ENCODE peak calls at places on chromosomes 3 and 15, in six cellular contexts. L is upper lobe of left lung, N is HepG2, J is A549, C is K562, Z is GM12878. O is an unnamed sample. For H3K4me1, the result is how much of the 10 kb centered on the place peaks cover.

GRCh38 chr3:42185044-42185443 is 80.9 kb downstream of the CCK start:
- ATAC-seq in L (no peak), N (no peak), J (no peak), C (no peak), Z (no peak), O (peak)

GRCh38 chr3:139480585-139480984 is 4.3 kb upstream of the RBP2 start:
- ATAC-seq in L (no peak), N (no peak), J (no peak), C (peak), Z (no peak), O (no peak)

GRCh38 chr3:28467414-28467813 is 118.8 kb upstream of the AZI2 start:
- ATAC-seq in L (no peak), N (no peak), J (no peak), C (no peak), Z (no peak), O (no peak)

GRCh38 chr3:69719723-69720122 is 19.5 kb upstream of the MITF start:
- ATAC-seq in L (no peak), N (no peak), J (no peak), C (peak), Z (no peak), O (no peak)

GRCh38 chr15:68820205-68820588 is 498 bp downstream of the ANP32A start:
- ATAC-seq in L (peak), N (no peak), J (peak), C (no peak), Z (peak), O (no peak)

GRCh38 chr15:71080166-71080565 is 35.1 kb upstream of the THSD4 start:
- ATAC-seq in L (no peak), N (no peak), J (no peak), C (no peak), Z (no peak), O (no peak)

GRCh38 chr3:15205482-15205933 is 538 bp upstream of the CAPN7 start:
- ATAC-seq in L (no peak), N (no peak), J (no peak), C (no peak), Z (no peak), O (no peak)

GRCh38 chr3:43531835-43532234 is 90.0 kb downstream of the ANO10 start:
- ATAC-seq in L (no peak), N (no peak), J (peak), C (no peak), Z (no peak), O (no peak)

GRCh38 chr15:43105778-43106485 is at the start of gene UBR1:
- ATAC-seq in L (peak), N (peak), J (peak), C (peak), Z (peak), O (peak)
- TF ChIP-seq EP300 in L (peak), N (no peak), J (no peak), C (peak), Z (no peak), O (no peak)

GRCh38 chr3:38545396-38545949 is 49.3 kb downstream of the EXOG start:
- ATAC-seq in L (no peak), N (no peak), J (no peak), C (no peak), Z (no peak), O (no peak)

GRCh38 chr3:38541800-38542199 is 45.7 kb downstream of the EXOG start:
- ATAC-seq in L (no peak), N (no peak), J (no peak), C (peak), Z (no peak), O (no peak)

GRCh38 chr3:38544926-38545325 is 48.8 kb downstream of the EXOG start:
- ATAC-seq in L (no peak), N (no peak), J (no peak), C (no peak), Z (no peak), O (no peak)

GRCh38 chr3:38542401-38543298 is 46.5 kb downstream of the EXOG start:
- ATAC-seq in L (no peak), N (peak), J (peak), C (no peak), Z (no peak), O (no peak)

DNA sequence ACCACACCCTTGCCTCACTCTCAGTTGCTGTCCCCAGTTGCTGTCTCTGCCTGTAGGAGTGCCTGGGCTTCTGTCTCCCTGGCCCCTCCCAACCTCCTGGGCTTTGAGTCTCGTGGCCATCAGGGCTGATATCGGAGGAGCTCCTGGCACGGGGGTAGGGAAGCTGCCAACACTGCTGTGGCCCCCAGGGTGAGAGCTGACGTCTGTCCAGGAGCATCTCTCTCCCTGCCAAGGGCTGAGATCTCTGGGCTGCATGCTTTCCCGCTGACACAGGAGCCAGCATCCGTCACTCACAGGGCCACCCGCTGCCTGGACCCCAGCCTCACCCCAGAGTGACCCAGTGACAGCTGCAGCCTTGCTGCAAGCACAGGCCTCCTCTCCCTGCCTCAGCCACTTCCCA is 47.5 kb downstream of the EXOG start:
- ATAC-seq in L (no peak), N (peak), J (no peak), C (no peak), Z (no peak), O (no peak)
- H3K4me1 ChIP-seq in L (under half), N (under half), J (under half), C (under half), Z (under half), O (under half)

GRCh38 chr3:67706934-67707333 is 52.5 kb upstream of the SUCLG2 start:
- ATAC-seq in L (no peak), N (no peak), J (no peak), C (no peak), Z (no peak), O (no peak)
- H3K4me3 ChIP-seq in L (no peak), N (no peak), J (no peak), C (no peak), Z (no peak), O (no peak)

GRCh38 chr15:73951044-73951561 is 24.8 kb downstream of the LOXL1 start:
- ATAC-seq in L (peak), N (peak), J (peak), C (peak), Z (peak), O (peak)
- TF ChIP-seq EP300 in L (no peak), N (no peak), J (no peak), C (no peak), Z (no peak), O (no peak)

GRCh38 chr3:123752228-123752627 is 131.9 kb downstream of the MYLK start:
- ATAC-seq in L (no peak), N (no peak), J (no peak), C (no peak), Z (no peak), O (no peak)

GRCh38 chr3:123757281-123757940 is 126.7 kb downstream of the MYLK start:
- ATAC-seq in L (no peak), N (no peak), J (no peak), C (no peak), Z (no peak), O (peak)

GRCh38 chr3:123753321-123753720 is 130.8 kb downstream of the MYLK start:
- ATAC-seq in L (no peak), N (no peak), J (no peak), C (no peak), Z (no peak), O (no peak)

GRCh38 chr3:123755508-123755907 is 128.6 kb downstream of the MYLK start:
- ATAC-seq in L (no peak), N (peak), J (peak), C (no peak), Z (no peak), O (no peak)

DNA sequence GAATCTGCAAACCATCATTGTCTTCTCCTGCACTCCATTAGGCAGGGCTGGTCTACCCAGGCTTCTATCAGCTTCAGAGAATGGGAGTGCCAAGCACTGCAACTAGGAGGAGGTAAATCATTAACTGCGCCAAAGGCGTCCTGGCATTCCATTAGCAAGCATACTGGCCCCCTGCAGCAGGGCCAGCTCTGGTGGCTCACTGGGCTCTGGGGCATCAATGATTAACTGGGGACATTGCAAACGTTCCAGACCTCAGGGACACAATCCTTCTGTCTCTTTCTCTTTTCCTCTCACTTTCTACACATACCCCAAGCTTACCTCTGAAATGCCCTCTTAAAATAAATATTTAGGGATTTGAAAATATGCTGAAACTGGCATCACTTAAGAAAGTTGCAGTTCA is 129.0 kb downstream of the MYLK start:
- ATAC-seq in L (peak), N (peak), J (peak), C (no peak), Z (no peak), O (no peak)
- H3K4me1 ChIP-seq in L (under half), N (half or more), J (half or more), C (under half), Z (under half), O (half or more)

DNA sequence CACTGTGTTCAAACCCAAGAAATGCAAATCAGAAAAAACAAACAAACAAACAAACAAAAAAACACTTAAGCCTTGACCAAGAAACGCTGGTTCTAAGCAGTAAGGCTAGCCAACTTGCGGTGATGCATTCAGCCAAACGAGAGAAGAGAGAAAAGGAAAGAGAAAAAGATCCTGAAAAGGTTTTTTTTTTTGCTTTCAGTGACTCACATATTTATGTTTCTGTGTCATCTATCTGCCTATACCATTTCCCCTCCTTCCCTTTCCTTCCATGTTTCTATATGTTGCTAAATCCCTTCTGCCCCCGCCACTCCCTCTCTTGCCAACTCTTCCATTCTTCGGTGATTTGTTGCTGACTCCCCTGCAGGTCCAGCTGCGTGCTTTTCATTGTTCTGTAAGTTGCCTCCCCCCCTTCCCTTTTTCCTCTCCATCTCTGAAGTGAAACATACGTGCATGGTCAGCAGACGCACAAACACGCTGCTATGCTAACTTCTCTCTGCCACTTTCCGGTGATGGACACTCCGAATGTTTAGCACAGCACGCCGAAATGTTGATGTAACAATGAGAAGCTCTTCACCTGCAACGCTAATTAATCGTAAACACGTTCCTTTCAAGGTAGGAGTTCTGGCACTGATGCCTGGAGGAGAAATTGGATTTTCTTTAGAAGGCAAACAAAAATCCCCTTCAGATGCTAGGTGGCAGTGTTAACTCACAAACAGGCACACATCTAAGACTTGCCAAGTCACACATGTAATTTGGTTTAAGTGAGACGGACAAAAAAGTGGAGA is 154.5 kb downstream of the TUSC7 start:
- ATAC-seq in L (no peak), N (no peak), J (peak), C (no peak), Z (peak), O (peak)
- H3K4me3 ChIP-seq in L (no peak), N (no peak), J (peak), C (no peak), Z (peak), O (peak)

DNA sequence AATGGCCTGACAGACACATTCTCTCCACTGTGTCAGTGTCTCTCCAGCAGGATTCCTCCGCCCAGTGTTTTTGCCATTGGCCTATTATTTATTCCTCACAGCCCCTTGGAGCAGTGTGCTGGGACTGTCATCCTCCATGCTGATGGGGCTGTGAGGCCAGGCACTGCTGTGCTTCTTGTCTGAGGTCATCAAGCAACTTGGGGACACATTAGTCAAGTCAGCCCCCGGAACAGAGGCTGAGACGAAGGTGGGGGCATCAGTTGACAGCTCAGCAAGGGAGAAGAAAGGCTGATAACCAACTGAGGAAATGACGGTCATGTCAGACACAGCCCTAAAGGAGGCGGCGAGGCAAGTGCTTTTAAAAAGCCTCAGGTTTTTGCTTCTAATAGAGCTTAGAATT is 67.3 kb downstream of the XXYLT1 start:
- ATAC-seq in L (no peak), N (no peak), J (no peak), C (peak), Z (no peak), O (no peak)
- TF ChIP-seq EP300 in L (no peak), N (no peak), J (no peak), C (peak), Z (no peak), O (no peak)

GRCh38 chr15:73442968-73443367 is at the start of gene REC114:
- ATAC-seq in L (peak), N (no peak), J (no peak), C (peak), Z (no peak), O (no peak)

GRCh38 chr15:73437541-73438109 is 5.3 kb upstream of the REC114 start:
- ATAC-seq in L (no peak), N (no peak), J (peak), C (no peak), Z (no peak), O (no peak)

GRCh38 chr15:73440571-73440970 is 2.4 kb upstream of the REC114 start:
- ATAC-seq in L (no peak), N (no peak), J (no peak), C (no peak), Z (no peak), O (no peak)

GRCh38 chr15:73442436-73442835 is 528 bp upstream of the REC114 start:
- ATAC-seq in L (no peak), N (no peak), J (no peak), C (no peak), Z (no peak), O (no peak)

DNA sequence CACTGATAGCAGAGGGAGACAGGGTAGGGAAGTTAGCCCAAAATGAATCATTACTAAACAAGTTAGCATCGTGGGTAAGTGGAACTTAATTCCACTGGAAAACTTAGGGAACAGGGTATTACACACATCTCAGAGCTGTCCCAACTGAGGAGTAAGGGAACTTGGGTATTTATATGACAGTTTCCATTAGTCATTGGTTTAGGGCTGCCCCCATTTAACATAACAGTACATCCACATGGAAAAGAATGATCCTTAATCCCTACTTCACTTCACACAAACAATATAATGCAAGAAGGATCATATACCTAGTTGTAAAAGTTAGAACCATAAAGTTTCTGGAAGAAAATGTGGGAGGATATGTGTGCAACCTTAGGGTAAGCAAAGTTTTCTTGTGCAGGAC is 4.3 kb upstream of the REC114 start:
- ATAC-seq in L (no peak), N (no peak), J (no peak), C (no peak), Z (no peak), O (no peak)
- H3K4me1 ChIP-seq in L (under half), N (under half), J (under half), C (under half), Z (under half), O (under half)

GRCh38 chr3:71458895-71459294 is 124.6 kb downstream of the FOXP1 start:
- ATAC-seq in L (no peak), N (no peak), J (no peak), C (no peak), Z (no peak), O (no peak)
- H3K4me3 ChIP-seq in L (no peak), N (no peak), J (no peak), C (no peak), Z (no peak), O (no peak)

O was measured in gastroesophageal sphincter.